ENCODE peak calls at places on chromosomes 5 and 9, in six cellular contexts. Y, M, I, U, C and Q are unnamed samples.
A peak's percentile ranks its signal among the peaks of the same experiment; 100 is the strongest.

GRCh38 chr5:75034137-75034739 is 18.1 kb downstream of the GCNT4 start:
- DNase-seq in U (no peak), I (no peak), C (no peak), M (no peak), Y (no peak), Q (no peak)

GRCh38 chr9:71685394-71685793 is 82.9 kb downstream of the CEMIP2 start:
- DNase-seq in Y (no peak), U (no peak), C (no peak), M (no peak), I (no peak), Q (no peak)

GRCh38 chr9:93603011-93603410 is 26.6 kb downstream of the PHF2 start:
- DNase-seq in M (no peak), I (no peak), Y (no peak), U (no peak), C (no peak), Q (no peak)

GRCh38 chr5:43358338-43358737 is 45.1 kb upstream of the HMGCS1 start:
- DNase-seq in C (no peak), Y (no peak), U (no peak), M (no peak), I (no peak), Q (no peak)

GRCh38 chr9:92094655-92095054 is 20.6 kb downstream of the SPTLC1 start:
- DNase-seq in I (no peak), M (no peak), Y (no peak), U (peak; percentile 54), C (no peak), Q (no peak)

GRCh38 chr5:95237324-95237723 is 47.6 kb downstream of the MCTP1 start:
- DNase-seq in C (no peak), U (no peak), Y (no peak), M (no peak), I (no peak), Q (no peak)

GRCh38 chr9:133888779-133889491 is 103.2 kb downstream of the VAV2 start:
- DNase-seq in M (no peak), Y (no peak), C (no peak), U (no peak), I (no peak), Q (no peak)

GRCh38 chr5:51651889-51652288 is 268.6 kb downstream of the ISL1 start:
- DNase-seq in U (peak; percentile 60), I (peak; percentile 26), C (no peak), Y (no peak), M (peak; percentile 17), Q (no peak)

GRCh38 chr5:131262953-131263541 is 806 bp upstream of the CDC42SE2 start:
- DNase-seq in Y (no peak), U (peak; percentile 43), M (no peak), I (no peak), C (no peak), Q (no peak)

GRCh38 chr9:121439016-121439415 is 60.6 kb downstream of the GGTA1 start:
- DNase-seq in U (no peak), M (no peak), C (no peak), I (no peak), Y (no peak), Q (no peak)

GRCh38 chr5:67453526-67453925 is 256.9 kb upstream of the CD180 start:
- DNase-seq in I (no peak), M (no peak), C (no peak), U (no peak), Y (no peak), Q (no peak)

GRCh38 chr5:1161832-1162229 is 39.6 kb upstream of the SLC6A19 start:
- DNase-seq in C (no peak), I (no peak), M (no peak), U (no peak), Y (peak; percentile 81), Q (no peak)

GRCh38 chr9:137544176-137544755 is 5.9 kb downstream of the PNPLA7 start:
- DNase-seq in M (no peak), U (no peak), C (no peak), Y (no peak), I (no peak), Q (no peak)

GRCh38 chr5:112195924-112196323 is 223.2 kb downstream of the EPB41L4A start:
- DNase-seq in I (no peak), C (no peak), Y (no peak), M (no peak), U (no peak), Q (no peak)

GRCh38 chr5:144697847-144698262 is 527.2 kb downstream of the KCTD16 start:
- DNase-seq in I (no peak), C (no peak), U (peak; percentile 92), M (peak; percentile 26), Y (no peak), Q (no peak)

GRCh38 chr5:160133918-160134304 is 14.7 kb upstream of the PWWP2A start:
- DNase-seq in C (no peak), U (no peak), M (no peak), Y (no peak), I (no peak), Q (no peak)

GRCh38 chr5:121797677-121798518 is 53.8 kb upstream of the FTMT start:
- DNase-seq in M (no peak), Y (no peak), I (no peak), U (peak; percentile 25), C (no peak), Q (no peak)

GRCh38 chr9:17578911-17579793 is at the start of gene SH3GL2:
- DNase-seq in I (no peak), Y (peak; percentile 62), U (peak; percentile 37), M (no peak), C (no peak), Q (no peak)

GRCh38 chr9:126722922-126723806 is 81.7 kb upstream of the ZBTB43 start:
- DNase-seq in Y (peak; percentile 47), C (no peak), U (peak; percentile 30), M (peak; percentile 48), I (no peak), Q (no peak)

GRCh38 chr9:136346927-136347465 is 16.5 kb downstream of the DNLZ start:
- DNase-seq in U (no peak), I (no peak), M (no peak), Y (no peak), C (no peak), Q (no peak)

GRCh38 chr5:150481972-150482406 is 25.9 kb upstream of the NDST1 start:
- DNase-seq in I (no peak), U (no peak), C (no peak), M (no peak), Y (no peak), Q (no peak)

GRCh38 chr9:81848472-81848871 is 79.8 kb upstream of the SPATA31D4 start:
- DNase-seq in I (no peak), C (no peak), U (peak; percentile 51), Y (no peak), M (no peak), Q (no peak)

GRCh38 chr9:14205463-14205862 is 108.5 kb downstream of the NFIB start:
- DNase-seq in Y (no peak), I (no peak), C (no peak), M (peak; percentile 42), U (peak; percentile 61), Q (no peak)

GRCh38 chr5:131769961-131770360 is 26.9 kb downstream of the FNIP1 start:
- DNase-seq in Y (no peak), C (no peak), U (no peak), M (no peak), I (no peak), Q (no peak)

GRCh38 chr9:111582888-111583287 is 16.6 kb downstream of the PTGR1 start:
- DNase-seq in M (no peak), C (no peak), Y (peak; percentile 31), I (no peak), U (peak; percentile 64), Q (no peak)

GRCh38 chr9:126667190-126668055 is 53.7 kb downstream of the LMX1B start:
- DNase-seq in Y (no peak), U (no peak), I (no peak), M (no peak), C (peak; percentile 12), Q (no peak)

GRCh38 chr5:127941646-127942045 is 141.9 kb upstream of the SLC12A2 start:
- DNase-seq in Y (no peak), U (peak; percentile 17), I (no peak), M (no peak), C (peak; percentile 59), Q (no peak)

GRCh38 chr5:163306421-163306820 is 131.0 kb upstream of the CCNG1 start:
- DNase-seq in M (no peak), Y (no peak), U (peak; percentile 8), I (no peak), C (no peak), Q (no peak)

GRCh38 chr5:126527892-126528291 is 67.1 kb downstream of the ALDH7A1 start:
- DNase-seq in I (no peak), U (peak; percentile 69), Y (no peak), C (no peak), M (peak; percentile 27), Q (no peak)

GRCh38 chr9:125436613-125437443 is 175.2 kb downstream of the GAPVD1 start:
- DNase-seq in M (no peak), Y (no peak), U (no peak), C (no peak), I (no peak), Q (no peak)

GRCh38 chr9:93020785-93021670 is 37.5 kb upstream of the SUSD3 start:
- DNase-seq in I (no peak), Y (no peak), M (no peak), C (no peak), U (no peak), Q (no peak)

GRCh38 chr9:6051511-6051950 is 36.1 kb upstream of the RANBP6 start:
- DNase-seq in I (no peak), C (no peak), M (no peak), Y (no peak), U (no peak), Q (no peak)